ENCODE peak calls at places on chromosomes 1 and 21, in five cellular contexts. K is psoas muscle, F is HFF-Myc, I is aorta, T is AG09309. G is an unnamed sample.
A peak's percentile ranks its signal among the peaks of the same experiment; 100 is the strongest.

GRCh38 chr1:224507771-224508523 is 73.3 kb upstream of the WDR26 start:
- DNase-seq in T (peak; percentile 72), I (no peak), K (no peak), F (no peak), G (no peak)

GRCh38 chr1:70487910-70488665 is 77.0 kb downstream of the CTH start:
- DNase-seq in K (no peak), T (no peak), I (no peak), F (no peak), G (no peak)

GRCh38 chr1:149849246-149849946 is 50.0 kb upstream of the BOLA1 start:
- DNase-seq in I (no peak), T (no peak), K (no peak), F (no peak), G (no peak)

GRCh38 chr1:91791103-91791502 is 94.8 kb downstream of the TGFBR3 start:
- DNase-seq in K (no peak), T (no peak), F (no peak), I (no peak), G (no peak)

GRCh38 chr21:27173052-27173451 is 206.2 kb upstream of the ADAMTS5 start:
- DNase-seq in I (no peak), K (no peak), T (no peak), F (no peak), G (no peak)

GRCh38 chr1:178307264-178307663 is 189.5 kb downstream of the CLEC20A start:
- DNase-seq in K (no peak), I (no peak), F (no peak), T (no peak), G (no peak)

GRCh38 chr1:29805122-29805895 is 569.0 kb downstream of the PTPRU start:
- DNase-seq in I (peak; percentile 48), T (no peak), K (no peak), F (no peak), G (no peak)

GRCh38 chr1:160755864-160756616 is 17.0 kb downstream of the SLAMF7 start:
- DNase-seq in F (no peak), I (no peak), T (no peak), K (no peak), G (no peak)

GRCh38 chr1:226060976-226061792 is 1.3 kb upstream of the H3-3A start:
- DNase-seq in T (no peak), F (no peak), K (no peak), I (no peak), G (no peak)

GRCh38 chr1:89721351-89721750 is 88.4 kb downstream of the LRRC8C start:
- DNase-seq in I (no peak), F (peak; percentile 43), T (no peak), K (no peak), G (no peak)

GRCh38 chr1:85343612-85344255 is 67.3 kb upstream of the BCL10 start:
- DNase-seq in I (no peak), K (no peak), F (no peak), T (peak; percentile 83), G (no peak)

GRCh38 chr1:158716335-158716734 is 4.2 kb downstream of the OR6K3 start:
- DNase-seq in I (no peak), F (no peak), T (no peak), K (no peak), G (no peak)

GRCh38 chr1:44553127-44553758 is 121.0 kb downstream of the TMEM53 start:
- DNase-seq in F (no peak), T (no peak), I (no peak), K (no peak), G (no peak)

GRCh38 chr1:95179205-95180001 is 54.6 kb upstream of the RWDD3 start:
- DNase-seq in K (no peak), T (no peak), F (no peak), I (no peak), G (no peak)

GRCh38 chr1:197399691-197400521 is 131.9 kb downstream of the CRB1 start:
- DNase-seq in F (peak; percentile 21), K (no peak), I (no peak), T (no peak), G (no peak)

GRCh38 chr1:97989094-97989680 is 68.4 kb upstream of the DPYD start:
- DNase-seq in F (no peak), T (peak; percentile 14), K (no peak), I (no peak), G (no peak)

GRCh38 chr1:242140871-242141270 is 142.0 kb upstream of the MAP1LC3C start:
- DNase-seq in K (no peak), I (no peak), T (no peak), F (no peak), G (no peak)

GRCh38 chr1:81921851-81922462 is 121.2 kb downstream of the ADGRL2 start:
- DNase-seq in T (no peak), F (no peak), K (no peak), I (no peak), G (no peak)

GRCh38 chr1:116537439-116537838 is 33.4 kb downstream of the CD58 start:
- DNase-seq in K (no peak), I (no peak), T (no peak), F (no peak), G (no peak)

GRCh38 chr1:228445867-228446584 is 29.4 kb upstream of the TRIM17 start:
- DNase-seq in I (peak; percentile 72), T (no peak), F (no peak), K (no peak), G (no peak)

GRCh38 chr1:99808391-99809115 is 41.6 kb upstream of the AGL start:
- DNase-seq in T (peak; percentile 94), K (no peak), I (no peak), F (peak; percentile 88), G (no peak)

GRCh38 chr1:241518447-241519307 is 878 bp downstream of the FH start:
- DNase-seq in F (no peak), T (no peak), I (peak; percentile 75), K (no peak), G (peak; percentile 60)

GRCh38 chr1:110282395-110282794 is 56.8 kb upstream of the RBM15 start:
- DNase-seq in T (no peak), F (no peak), I (no peak), K (no peak), G (no peak)

GRCh38 chr1:90387825-90388224 is 329.3 kb downstream of the BARHL2 start:
- DNase-seq in K (no peak), F (no peak), T (no peak), I (peak; percentile 59), G (no peak)

GRCh38 chr1:61403863-61404615 is 320.9 kb downstream of the TM2D1 start:
- DNase-seq in F (no peak), K (no peak), T (no peak), I (no peak), G (no peak)

GRCh38 chr1:201288007-201288406 is 4.7 kb downstream of the PKP1 start:
- DNase-seq in I (peak; percentile 9), K (no peak), F (no peak), T (no peak), G (no peak)
- H3K4me3 ChIP-seq in I (no peak overlapping the region), K (no peak overlapping the region), F (no peak overlapping the region), T (no peak overlapping the region), G (no peak overlapping the region)

DNA sequence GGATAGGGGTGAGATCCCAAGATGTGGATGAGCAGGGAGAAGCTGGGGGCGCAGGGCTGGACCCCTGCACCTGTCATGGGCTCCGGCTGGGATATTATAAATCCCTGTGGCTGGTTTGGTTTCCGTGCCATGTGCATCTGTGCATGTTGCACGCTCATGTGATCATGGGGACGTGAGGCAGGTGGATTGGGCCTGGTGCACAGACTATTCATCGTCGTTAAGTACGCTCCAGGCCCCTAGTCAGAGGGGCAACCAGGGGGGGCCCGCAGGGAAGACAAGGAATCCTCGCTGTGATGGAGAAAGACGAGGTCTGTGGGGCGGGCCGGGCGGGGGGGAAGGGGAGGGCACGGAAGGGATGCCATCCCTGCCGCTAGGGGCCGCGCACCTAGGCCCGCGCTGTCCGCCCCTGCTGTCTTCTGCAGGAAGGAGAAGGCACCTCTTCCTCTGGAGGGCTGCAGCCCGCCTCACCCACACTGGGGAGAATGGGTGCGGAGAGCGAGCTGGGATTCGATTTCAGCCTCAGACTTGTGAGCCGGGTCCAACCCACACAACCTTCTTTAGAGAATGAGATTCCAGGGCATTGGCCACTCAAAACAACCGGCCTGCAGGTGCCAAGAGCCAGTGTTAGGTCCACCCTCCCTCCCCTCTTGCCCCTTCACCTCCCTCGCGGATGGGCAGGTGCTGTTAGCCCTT is 766 bp upstream of the LRP8 start:
- DNase-seq in K (peak; percentile 41), F (no peak), T (no peak), I (peak; percentile 67), G (peak; percentile 34)
- H3K4me3 ChIP-seq in K (peak overlapping the region; percentile 45), F (peak overlapping the region; percentile 52), T (peak overlapping the region; percentile 44), I (no peak overlapping the region), G (peak overlapping the region; percentile 43)

DNA sequence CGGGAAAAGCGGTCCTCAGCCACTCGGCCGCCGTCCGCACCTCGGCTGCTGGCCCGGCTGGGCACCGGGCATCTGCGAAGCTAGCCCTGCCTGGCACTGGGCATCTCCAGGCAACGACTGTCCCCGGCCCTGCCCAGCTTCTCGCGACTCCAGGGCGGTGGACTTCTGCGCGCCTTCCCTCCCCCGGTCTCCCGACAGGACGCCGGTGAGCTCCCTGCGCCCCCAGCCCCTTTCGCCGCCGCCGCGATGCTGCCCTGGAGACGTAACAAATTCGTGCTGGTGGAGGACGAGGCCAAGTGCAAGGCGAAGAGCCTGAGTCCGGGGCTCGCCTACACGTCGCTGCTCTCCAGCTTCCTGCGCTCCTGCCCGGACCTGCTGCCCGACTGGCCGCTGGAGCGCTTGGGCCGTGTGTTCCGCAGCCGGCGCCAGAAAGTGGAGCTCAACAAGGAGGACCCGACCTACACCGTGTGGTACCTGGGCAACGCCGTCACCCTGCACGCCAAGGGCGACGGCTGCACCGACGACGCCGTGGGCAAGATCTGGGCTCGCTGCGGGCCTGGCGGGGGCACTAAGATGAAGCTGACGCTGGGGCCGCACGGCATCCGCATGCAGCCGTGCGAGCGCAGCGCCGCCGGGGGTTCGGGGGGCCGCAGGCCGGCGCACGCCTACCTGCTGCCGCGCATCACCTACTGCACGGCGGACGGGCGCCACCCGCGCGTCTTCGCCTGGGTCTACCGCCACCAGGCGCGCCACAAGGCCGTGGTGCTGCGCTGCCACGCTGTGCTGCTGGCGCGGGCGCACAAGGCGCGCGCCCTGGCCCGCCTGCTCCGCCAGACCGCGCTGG is 577 bp downstream of the FAM43B start:
- DNase-seq in K (peak; percentile 57), I (no peak), F (no peak), T (no peak), G (no peak)
- H3K4me3 ChIP-seq in K (peak overlapping the region; percentile 52), I (no peak overlapping the region), F (peak overlapping the region; percentile 19), T (peak overlapping the region; percentile 31), G (peak overlapping the region; percentile 39)

GRCh38 chr1:154998201-154998780 is 4.3 kb upstream of the ZBTB7B start:
- DNase-seq in K (peak; percentile 48), T (no peak), F (no peak), I (no peak), G (no peak)

GRCh38 chr1:155000475-155000724 is 2.2 kb upstream of the ZBTB7B start:
- DNase-seq in K (no peak), T (no peak), F (no peak), I (no peak), G (peak; percentile 66)

GRCh38 chr1:155000725-155001437 is 1.7 kb upstream of the ZBTB7B start:
- DNase-seq in T (peak; percentile 46), F (peak; percentile 53), K (peak; percentile 96), I (peak; percentile 97), G (peak; percentile 96)

GRCh38 chr1:154999651-155000474 is 2.7 kb upstream of the ZBTB7B start:
- DNase-seq in T (no peak), K (peak; percentile 60), I (no peak), F (no peak), G (no peak)

GRCh38 chr1:154998818-154999650 is 3.6 kb upstream of the ZBTB7B start:
- DNase-seq in F (peak; percentile 64), T (no peak), K (peak; percentile 80), I (peak; percentile 92), G (peak; percentile 79)
- H3K4me3 ChIP-seq in F (peak overlapping the region; percentile 61), T (peak overlapping the region; percentile 88), K (peak overlapping the region; percentile 78), I (peak overlapping the region; percentile 30), G (peak overlapping the region; percentile 97)